ENCODE peak calls at places on chromosomes 6 and 20, in ten cellular contexts. B is fibroblast of pulmonary artery, J is nephron progenitor cell, U is GM12865, A is H9, S is HFFc6, G is colonic mucosa, Z is ovary, E is IMR-90, Q is stomach. K is an unnamed sample.

GRCh38 chr6:30748851-30749540 is 4.6 kb upstream of the IER3 start:
- DNase-seq in B (peak), J (no peak), U (no peak), A (no peak), S (no peak), G (peak), Z (no peak), E (peak), Q (no peak), K (no peak)

GRCh38 chr20:54065601-54066038 is 4.8 kb downstream of the BCAS1 start:
- DNase-seq in B (no peak), J (no peak), U (no peak), A (no peak), S (no peak), G (peak), Z (no peak), E (no peak), Q (peak), K (peak)

GRCh38 chr6:1604347-1604990 is 5.2 kb upstream of the FOXC1 start:
- DNase-seq in B (peak), J (peak), U (peak), A (peak), S (no peak), G (peak), Z (peak), E (peak), Q (peak), K (peak)

GRCh38 chr20:48826883-48827771 is 672 bp downstream of the PREX1 start:
- DNase-seq in B (no peak), J (peak), U (peak), A (peak), S (no peak), G (no peak), Z (peak), E (no peak), Q (peak), K (peak)

GRCh38 chr6:57342148-57342669 is 24.8 kb downstream of the PRIM2 start:
- DNase-seq in B (no peak), J (no peak), U (no peak), A (no peak), S (no peak), G (no peak), Z (no peak), E (no peak), Q (no peak), K (no peak)

GRCh38 chr20:62066339-62066982 is 780 bp upstream of the TAF4 start:
- DNase-seq in B (peak), J (peak), U (peak), A (peak), S (no peak), G (peak), Z (peak), E (no peak), Q (peak), K (peak)

GRCh38 chr6:37490466-37491015 is 9.2 kb downstream of the CCDC167 start:
- DNase-seq in B (no peak), J (no peak), U (no peak), A (peak), S (no peak), G (no peak), Z (no peak), E (no peak), Q (no peak), K (no peak)

GRCh38 chr20:9270831-9271230 is 201.9 kb downstream of the PLCB4 start:
- DNase-seq in B (peak), J (no peak), U (no peak), A (no peak), S (peak), G (no peak), Z (no peak), E (peak), Q (no peak), K (no peak)

GRCh38 chr6:2884817-2885216 is 18.3 kb downstream of the SERPINB9 start:
- DNase-seq in B (no peak), J (no peak), U (no peak), A (no peak), S (no peak), G (no peak), Z (no peak), E (no peak), Q (no peak), K (no peak)

GRCh38 chr6:105135056-105135455 is 44.8 kb downstream of the POPDC3 start:
- DNase-seq in B (peak), J (no peak), U (no peak), A (no peak), S (no peak), G (no peak), Z (no peak), E (peak), Q (no peak), K (no peak)
- TF ChIP-seq CTCF in B (peak), J (no peak), U (no peak), A (peak), S (peak), G (no peak), Z (no peak), E (peak), Q (no peak), K (no peak)

DNA sequence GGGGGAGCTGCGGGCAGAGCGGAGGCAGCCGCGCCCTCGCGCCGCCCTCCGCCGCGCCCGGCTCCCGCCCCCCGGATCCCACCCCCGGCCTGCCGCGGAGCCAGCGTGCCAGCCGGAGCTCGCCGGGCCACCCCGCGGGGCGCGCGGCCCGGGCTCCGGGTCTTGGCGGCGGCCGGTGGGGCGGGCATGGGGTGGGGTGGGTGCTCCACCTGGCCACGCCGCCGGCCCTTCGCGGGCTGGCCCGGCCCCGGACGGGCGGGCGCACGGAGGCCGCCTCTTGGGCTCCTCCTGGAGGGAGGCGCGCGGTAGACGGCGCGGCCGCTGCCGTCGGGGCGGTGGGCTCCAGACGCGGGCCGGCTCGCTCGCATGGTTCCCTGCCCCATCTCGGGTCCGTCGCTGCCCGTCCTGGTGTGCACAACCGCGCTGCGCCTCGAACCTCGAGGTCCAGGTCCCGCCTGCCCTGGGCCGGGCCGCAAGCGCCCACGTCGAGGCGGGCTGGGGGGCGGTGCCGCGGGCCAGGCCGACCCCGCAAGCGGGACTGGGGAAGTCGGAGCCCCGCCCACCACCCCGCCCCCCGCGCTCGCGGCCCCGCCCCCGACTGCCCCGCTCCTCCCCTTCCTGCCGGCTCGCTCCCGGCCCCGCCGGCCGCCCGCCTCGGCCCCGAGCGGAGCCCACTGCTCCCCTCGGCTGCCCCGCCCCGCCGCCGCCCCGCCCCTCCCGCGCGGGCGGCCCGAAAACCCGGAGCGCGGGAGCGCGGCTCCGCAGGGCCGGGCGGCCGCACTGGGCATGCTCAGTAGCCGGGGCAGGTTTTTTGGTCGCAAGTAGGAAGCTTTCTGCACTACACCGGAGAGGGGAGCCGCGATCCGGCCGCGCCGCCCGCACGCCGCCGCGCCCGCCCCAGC is at the start of gene CDYL:
- DNase-seq in B (peak), J (peak), U (peak), A (peak), S (peak), G (peak), Z (peak), E (peak), Q (peak), K (peak)
- TF ChIP-seq CTCF in B (no peak), J (no peak), U (peak), A (peak), S (peak), G (peak), Z (peak), E (peak), Q (peak), K (peak)

GRCh38 chr20:51616060-51616459 is 73.5 kb upstream of the NFATC2 start:
- DNase-seq in B (no peak), J (no peak), U (peak), A (no peak), S (no peak), G (no peak), Z (no peak), E (no peak), Q (no peak), K (no peak)
- TF ChIP-seq CTCF in B (no peak), J (no peak), U (peak), A (peak), S (peak), G (no peak), Z (no peak), E (peak), Q (no peak), K (no peak)

GRCh38 chr20:2475850-2476741 is 5.5 kb upstream of the SNRPB start:
- DNase-seq in B (no peak), J (no peak), U (no peak), A (no peak), S (no peak), G (no peak), Z (no peak), E (no peak), Q (peak), K (no peak)

GRCh38 chr20:2480381-2480780 is 9.8 kb upstream of the SNRPB start:
- DNase-seq in B (no peak), J (no peak), U (no peak), A (no peak), S (no peak), G (no peak), Z (no peak), E (no peak), Q (no peak), K (no peak)

DNA sequence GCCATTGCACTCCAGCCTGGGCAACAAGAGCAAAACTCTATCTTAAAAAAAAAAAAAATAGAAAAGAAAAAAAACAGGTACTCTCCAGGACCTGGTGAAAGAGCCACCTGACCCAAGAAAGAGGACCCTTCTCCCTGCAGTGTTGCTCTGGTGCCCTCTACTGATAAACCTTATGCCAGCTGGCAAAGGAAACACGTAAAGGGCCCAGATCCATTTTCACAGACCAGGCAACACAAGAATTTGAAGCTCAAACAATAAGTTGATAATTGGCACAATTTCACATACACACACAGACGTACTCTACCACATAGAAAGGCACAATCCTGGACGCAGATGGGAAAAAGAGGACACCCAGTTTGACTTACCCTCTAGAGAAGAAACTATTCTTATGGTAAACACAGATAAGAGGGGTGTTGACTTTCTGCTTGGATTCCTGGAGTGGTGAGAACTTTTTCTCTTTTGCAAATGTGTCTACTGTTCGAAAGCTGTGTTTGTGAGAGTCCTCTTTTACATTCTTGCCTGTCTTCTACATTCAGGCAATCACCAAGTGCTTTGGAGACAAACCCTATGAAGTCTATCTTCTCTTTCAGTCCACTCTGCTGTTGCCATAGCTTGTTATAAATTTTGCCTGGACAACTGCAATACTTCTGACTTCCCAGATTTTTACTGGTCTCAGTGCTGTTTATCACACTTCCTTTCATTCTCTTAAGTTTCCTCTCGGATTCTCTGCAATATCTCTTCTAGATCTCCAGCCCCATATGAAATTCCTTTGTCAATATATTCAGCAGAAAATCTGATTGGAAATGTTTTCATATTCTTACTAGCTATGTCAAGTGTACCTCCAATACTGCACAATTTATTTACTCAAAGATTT is 6.4 kb upstream of the SNRPB start:
- DNase-seq in B (no peak), J (no peak), U (no peak), A (peak), S (no peak), G (no peak), Z (no peak), E (no peak), Q (no peak), K (no peak)
- TF ChIP-seq CTCF in B (no peak), J (no peak), U (no peak), A (peak), S (peak), G (no peak), Z (no peak), E (no peak), Q (no peak), K (no peak)

DNA sequence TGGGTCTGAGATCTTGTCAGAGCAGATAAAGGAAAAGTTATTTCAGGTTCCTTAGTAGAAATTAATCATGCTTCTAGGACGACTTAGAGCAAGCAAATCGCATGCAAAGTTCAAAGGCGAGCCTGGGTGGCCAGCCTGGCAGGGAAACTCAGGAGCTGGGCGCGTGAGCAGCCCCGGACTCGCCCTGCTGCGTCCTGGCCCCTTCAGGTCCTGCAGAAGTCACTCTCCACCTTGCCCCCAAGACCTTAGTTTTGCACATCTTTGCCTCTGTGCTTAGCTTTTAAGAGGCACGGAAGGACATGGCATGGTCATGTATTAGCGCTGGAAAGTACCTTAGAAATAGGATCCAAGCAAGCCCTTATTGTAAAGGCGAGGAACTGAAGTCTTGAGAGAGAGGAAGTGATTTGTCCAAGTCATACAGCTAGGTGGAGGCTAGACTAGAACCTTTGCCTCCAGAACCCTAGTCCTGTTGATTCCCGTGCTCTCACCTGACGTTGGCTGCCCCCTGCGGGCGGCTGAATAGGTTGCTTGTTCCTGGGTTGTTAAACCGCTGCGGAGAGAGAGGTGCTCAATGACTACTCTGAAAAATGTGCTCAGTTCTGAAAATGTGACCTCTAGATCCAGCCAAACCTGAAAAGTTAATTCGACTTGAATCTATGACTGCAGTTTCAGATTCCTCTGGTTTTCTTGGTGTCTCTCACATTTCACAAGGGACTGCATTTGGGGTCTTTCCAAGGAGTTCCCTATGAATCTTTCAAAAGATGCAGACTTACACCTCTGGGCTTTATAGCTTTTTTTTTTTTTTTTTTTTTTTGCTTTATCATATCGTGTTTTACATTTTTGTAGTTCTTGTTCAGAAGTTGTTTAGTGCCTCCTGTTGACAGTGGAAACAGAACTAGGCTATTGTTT is 2.7 kb downstream of the MYB start:
- DNase-seq in B (peak), J (peak), U (peak), A (peak), S (no peak), G (peak), Z (no peak), E (peak), Q (peak), K (peak)
- TF ChIP-seq CTCF in B (peak), J (peak), U (peak), A (peak), S (peak), G (peak), Z (no peak), E (peak), Q (no peak), K (peak)

GRCh38 chr6:120357447-120357846 is 976.8 kb downstream of the TBC1D32 start:
- DNase-seq in B (no peak), J (no peak), U (no peak), A (no peak), S (no peak), G (no peak), Z (no peak), E (no peak), Q (no peak), K (no peak)

DNA sequence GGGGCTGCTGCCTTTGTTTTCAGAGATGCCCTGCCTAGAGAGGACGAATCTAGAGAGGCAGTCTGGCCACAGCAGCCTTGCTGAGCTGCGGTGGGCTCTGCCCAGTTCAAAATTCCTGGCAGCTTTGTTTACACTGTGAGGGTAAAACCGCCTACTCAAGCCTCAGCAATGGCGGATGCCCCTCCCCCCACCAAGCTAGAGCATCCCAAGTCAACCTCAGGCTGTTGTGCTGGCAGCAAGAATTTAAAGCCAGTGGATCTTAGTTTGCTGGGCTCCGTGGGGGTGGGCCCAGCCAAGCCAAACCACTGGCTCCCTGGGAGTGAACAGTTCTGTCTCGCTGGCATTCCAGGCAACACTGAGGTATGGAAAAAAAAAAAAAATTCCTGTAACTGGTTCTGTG is 970.9 kb downstream of the TBC1D32 start:
- DNase-seq in B (no peak), J (peak), U (no peak), A (peak), S (no peak), G (no peak), Z (no peak), E (no peak), Q (no peak), K (no peak)
- TF ChIP-seq CTCF in B (no peak), J (no peak), U (no peak), A (no peak), S (no peak), G (no peak), Z (no peak), E (no peak), Q (no peak), K (no peak)

GRCh38 chr20:47464380-47465101 is 37.1 kb upstream of the NCOA3 start:
- DNase-seq in B (peak), J (no peak), U (no peak), A (no peak), S (peak), G (peak), Z (no peak), E (peak), Q (peak), K (peak)
- TF ChIP-seq CTCF in B (peak), J (no peak), U (no peak), A (peak), S (peak), G (no peak), Z (no peak), E (peak), Q (peak), K (peak)

GRCh38 chr6:80633412-80633811 is 526.9 kb downstream of the BCKDHB start:
- DNase-seq in B (no peak), J (no peak), U (no peak), A (no peak), S (no peak), G (no peak), Z (no peak), E (no peak), Q (no peak), K (no peak)
- TF ChIP-seq CTCF in B (no peak), J (no peak), U (no peak), A (no peak), S (no peak), G (no peak), Z (no peak), E (no peak), Q (no peak), K (no peak)